ENCODE peak calls at places on chromosomes 2 and 18, in seven cellular contexts. Y, Q, L, A, N, F and B are unnamed samples.

GRCh38 chr2:218257390-218257981 is 3.3 kb upstream of the GPBAR1 start:
- DNase-seq in Y (peak; percentile 51), Q (no peak), L (no peak), A (peak; percentile 67), N (no peak), F (peak; percentile 36), B (no peak)

GRCh38 chr2:143683977-143684376 is 554.8 kb downstream of the ARHGAP15 start:
- DNase-seq in Y (no peak), Q (no peak), L (no peak), A (no peak), N (no peak), F (no peak), B (no peak)

GRCh38 chr18:23977709-23978483 is 36.7 kb upstream of the TTC39C start:
- DNase-seq in Y (no peak), Q (no peak), L (no peak), A (no peak), N (no peak), F (peak; percentile 77), B (peak; percentile 63)

GRCh38 chr2:225173909-225174308 is 131.6 kb upstream of the DOCK10 start:
- DNase-seq in Y (no peak), Q (no peak), L (no peak), A (no peak), N (no peak), F (no peak), B (no peak)

GRCh38 chr2:45968946-45969584 is 317.6 kb downstream of the PRKCE start:
- DNase-seq in Y (no peak), Q (no peak), L (no peak), A (no peak), N (no peak), F (no peak), B (peak; percentile 43)

GRCh38 chr2:197311521-197312033 is 997 bp upstream of the ANKRD44 start:
- DNase-seq in Y (no peak), Q (peak; percentile 15), L (peak; percentile 41), A (no peak), N (no peak), F (no peak), B (peak; percentile 56)

GRCh38 chr2:203718087-203718486 is 11.6 kb downstream of the CD28 start:
- DNase-seq in Y (no peak), Q (no peak), L (no peak), A (no peak), N (peak; percentile 18), F (peak; percentile 53), B (peak; percentile 13)

GRCh38 chr2:198763793-198764192 is 693.9 kb downstream of the SATB2 start:
- DNase-seq in Y (no peak), Q (no peak), L (no peak), A (no peak), N (no peak), F (no peak), B (peak; percentile 66)

GRCh38 chr2:10300328-10300920 is 2.3 kb upstream of the HPCAL1 start:
- DNase-seq in Y (no peak), Q (peak; percentile 40), L (peak; percentile 73), A (peak; percentile 7), N (no peak), F (no peak), B (no peak)

GRCh38 chr18:61898576-61899205 is 5.9 kb upstream of the RNF152 start:
- DNase-seq in Y (no peak), Q (peak; percentile 8), L (no peak), A (no peak), N (no peak), F (no peak), B (no peak)

GRCh38 chr2:67446504-67446911 is 49.4 kb downstream of the ETAA1 start:
- DNase-seq in Y (peak; percentile 14), Q (no peak), L (peak; percentile 94), A (no peak), N (no peak), F (peak; percentile 21), B (peak; percentile 72)

GRCh38 chr18:26215247-26215970 is 10.8 kb upstream of the TAF4B start:
- DNase-seq in Y (no peak), Q (no peak), L (no peak), A (no peak), N (no peak), F (no peak), B (no peak)

GRCh38 chr2:46967990-46968647 is 52.5 kb upstream of the MCFD2 start:
- DNase-seq in Y (peak; percentile 87), Q (no peak), L (peak; percentile 91), A (peak; percentile 93), N (peak; percentile 56), F (peak; percentile 94), B (peak; percentile 92)

GRCh38 chr18:9449987-9450386 is 25.3 kb upstream of the RALBP1 start:
- DNase-seq in Y (no peak), Q (no peak), L (no peak), A (no peak), N (no peak), F (no peak), B (no peak)

GRCh38 chr2:177250461-177250860 is 14.1 kb downstream of the NFE2L2 start:
- DNase-seq in Y (no peak), Q (no peak), L (no peak), A (no peak), N (no peak), F (no peak), B (no peak)

GRCh38 chr2:177247693-177248262 is 16.7 kb downstream of the NFE2L2 start:
- DNase-seq in Y (no peak), Q (no peak), L (no peak), A (no peak), N (no peak), F (no peak), B (no peak)

GRCh38 chr2:177246000-177246399 is 18.5 kb downstream of the NFE2L2 start:
- DNase-seq in Y (no peak), Q (no peak), L (no peak), A (no peak), N (no peak), F (no peak), B (no peak)

GRCh38 chr2:177251165-177251542 is 13.4 kb downstream of the NFE2L2 start:
- DNase-seq in Y (no peak), Q (no peak), L (no peak), A (no peak), N (no peak), F (no peak), B (no peak)

DNA sequence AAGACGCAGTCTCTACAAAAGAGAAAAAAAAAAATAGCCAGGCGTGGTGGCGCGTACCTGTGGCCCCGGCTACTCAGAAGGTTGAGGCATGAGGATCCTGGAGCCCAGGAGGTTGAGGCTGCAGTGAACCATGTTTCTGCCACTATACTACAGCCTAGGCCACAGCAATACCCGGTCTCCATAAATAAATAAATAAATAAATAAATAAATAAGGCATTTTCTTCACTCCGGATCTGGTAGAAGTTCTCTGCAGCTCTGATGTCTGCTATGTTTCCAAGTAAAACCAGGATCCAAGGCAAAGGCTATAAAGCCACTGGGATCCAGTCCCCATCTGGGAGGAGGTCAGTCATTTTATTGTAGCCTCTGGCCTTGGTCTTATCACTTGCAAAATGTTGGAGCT is 15.5 kb downstream of the NFE2L2 start:
- DNase-seq in Y (no peak), Q (no peak), L (no peak), A (no peak), N (no peak), F (no peak), B (no peak)
- H3K4me1 ChIP-seq in Y (peaks cover 70% of the 10 kb centered on the region), Q (peaks cover 94% of the 10 kb centered on the region), L (peaks cover 52% of the 10 kb centered on the region), A (peaks cover 24% of the 10 kb centered on the region), N (peaks cover 98% of the 10 kb centered on the region), F (peaks cover 8% of the 10 kb centered on the region), B (peaks cover 24% of the 10 kb centered on the region)

GRCh38 chr2:240578488-240578887 is 8.0 kb upstream of the CAPN10 start:
- DNase-seq in Y (no peak), Q (no peak), L (no peak), A (no peak), N (no peak), F (no peak), B (no peak)

GRCh38 chr2:240579071-240579762 is 7.3 kb upstream of the CAPN10 start:
- DNase-seq in Y (no peak), Q (no peak), L (no peak), A (no peak), N (no peak), F (no peak), B (no peak)

GRCh38 chr2:240581811-240582210 is 4.7 kb upstream of the CAPN10 start:
- DNase-seq in Y (no peak), Q (no peak), L (no peak), A (no peak), N (no peak), F (no peak), B (no peak)

GRCh38 chr2:240578110-240578450 is 8.5 kb upstream of the CAPN10 start:
- DNase-seq in Y (no peak), Q (no peak), L (no peak), A (no peak), N (no peak), F (no peak), B (no peak)

GRCh38 chr2:240579771-240580614 is 6.5 kb upstream of the CAPN10 start:
- DNase-seq in Y (peak; percentile 87), Q (peak; percentile 96), L (peak; percentile 99), A (no peak), N (no peak), F (peak; percentile 94), B (peak; percentile 97)
- H3K4me1 ChIP-seq in Y (peaks cover 20% of the 10 kb centered on the region), Q (peaks cover 61% of the 10 kb centered on the region), L (peaks cover 60% of the 10 kb centered on the region), A (no peaks in the 10 kb centered on the region), N (peaks cover 29% of the 10 kb centered on the region), F (no peaks in the 10 kb centered on the region), B (peaks cover 10% of the 10 kb centered on the region)

GRCh38 chr2:109322646-109323045 is 193.6 kb downstream of the SH3RF3 start:
- DNase-seq in Y (no peak), Q (no peak), L (no peak), A (no peak), N (no peak), F (no peak), B (no peak)

GRCh38 chr2:109318949-109319342 is 189.9 kb downstream of the SH3RF3 start:
- DNase-seq in Y (no peak), Q (no peak), L (no peak), A (no peak), N (no peak), F (no peak), B (no peak)

GRCh38 chr2:109322111-109322510 is 193.1 kb downstream of the SH3RF3 start:
- DNase-seq in Y (peak; percentile 68), Q (no peak), L (no peak), A (peak; percentile 94), N (peak; percentile 87), F (peak; percentile 98), B (peak; percentile 85)

GRCh38 chr2:109320195-109320935 is 191.4 kb downstream of the SH3RF3 start:
- DNase-seq in Y (no peak), Q (no peak), L (no peak), A (no peak), N (no peak), F (no peak), B (no peak)

GRCh38 chr2:109321570-109321969 is 192.6 kb downstream of the SH3RF3 start:
- DNase-seq in Y (no peak), Q (no peak), L (no peak), A (no peak), N (no peak), F (peak; percentile 78), B (peak; percentile 45)
- H3K4me1 ChIP-seq in Y (no peaks in the 10 kb centered on the region), Q (peaks cover 17% of the 10 kb centered on the region), L (peaks cover 26% of the 10 kb centered on the region), A (peaks cover 9% of the 10 kb centered on the region), N (peaks cover 82% of the 10 kb centered on the region), F (peaks cover 11% of the 10 kb centered on the region), B (peaks cover 58% of the 10 kb centered on the region)

GRCh38 chr2:76467326-76467725 is 756.6 kb upstream of the GCFC2 start:
- DNase-seq in Y (no peak), Q (no peak), L (no peak), A (no peak), N (no peak), F (no peak), B (no peak)
- H3K4me1 ChIP-seq in Y (no peaks in the 10 kb centered on the region), Q (no peaks in the 10 kb centered on the region), L (no peaks in the 10 kb centered on the region), A (no peaks in the 10 kb centered on the region), N (no peaks in the 10 kb centered on the region), F (no peaks in the 10 kb centered on the region), B (no peaks in the 10 kb centered on the region)

GRCh38 chr2:196248467-196249104 is 77.2 kb upstream of the STK17B start:
- DNase-seq in Y (no peak), Q (no peak), L (no peak), A (no peak), N (no peak), F (no peak), B (peak; percentile 38)
- H3K4me1 ChIP-seq in Y (peaks cover 3% of the 10 kb centered on the region), Q (no peaks in the 10 kb centered on the region), L (peaks cover 15% of the 10 kb centered on the region), A (peaks cover 17% of the 10 kb centered on the region), N (peaks cover 7% of the 10 kb centered on the region), F (no peaks in the 10 kb centered on the region), B (peaks cover 6% of the 10 kb centered on the region)